ENCODE peak calls at places on chromosomes 6 and 20, in four cellular contexts. Q is HepG2, Y is GM12878, L is K562. R is an unnamed sample. For H3K4me1, the result is how much of the 10 kb centered on the place peaks cover.

GRCh38 chr6:9783567-9783966 is 631.3 kb downstream of the TFAP2A start:
- DNase-seq in Q (no peak), Y (no peak), L (no peak), R (no peak)

GRCh38 chr20:3358676-3359340 is 48.7 kb downstream of the DNAAF9 start:
- DNase-seq in Q (peak), Y (no peak), L (no peak), R (no peak)

GRCh38 chr6:120938876-120939231 is 395.4 kb downstream of the TBC1D32 start:
- DNase-seq in Q (no peak), Y (peak), L (no peak), R (no peak)

GRCh38 chr20:13816757-13817156 is 31.9 kb downstream of the NDUFAF5 start:
- DNase-seq in Q (no peak), Y (no peak), L (no peak), R (no peak)

GRCh38 chr6:74879234-74879633 is 326.6 kb downstream of the COL12A1 start:
- DNase-seq in Q (no peak), Y (no peak), L (no peak), R (no peak)

GRCh38 chr6:154914288-154914687 is 80.8 kb upstream of the TIAM2 start:
- DNase-seq in Q (no peak), Y (no peak), L (no peak), R (no peak)

GRCh38 chr6:10460096-10460495 is 45.2 kb upstream of the TFAP2A start:
- DNase-seq in Q (no peak), Y (peak), L (no peak), R (no peak)

GRCh38 chr6:146914563-146915483 is 289.4 kb upstream of the STXBP5 start:
- DNase-seq in Q (no peak), Y (no peak), L (peak), R (peak)

GRCh38 chr6:38058022-38058421 is 238.5 kb downstream of the ZFAND3 start:
- DNase-seq in Q (peak), Y (peak), L (no peak), R (no peak)

GRCh38 chr6:155646443-155646842 is 190.8 kb upstream of the NOX3 start:
- DNase-seq in Q (no peak), Y (no peak), L (peak), R (no peak)

GRCh38 chr6:40688214-40688761 is 101.1 kb upstream of the LRFN2 start:
- DNase-seq in Q (no peak), Y (no peak), L (peak), R (no peak)

GRCh38 chr20:59153355-59153681 is 10.3 kb upstream of the ZNF831 start:
- DNase-seq in Q (no peak), Y (no peak), L (no peak), R (no peak)

GRCh38 chr20:676967-677366 is 1.4 kb upstream of the SCRT2 start:
- DNase-seq in Q (no peak), Y (no peak), L (no peak), R (peak)

GRCh38 chr20:33840759-33841438 is 29.8 kb downstream of the CHMP4B start:
- DNase-seq in Q (no peak), Y (no peak), L (no peak), R (no peak)

GRCh38 chr6:44020148-44020547 is 107.1 kb downstream of the MRPL14 start:
- DNase-seq in Q (no peak), Y (no peak), L (no peak), R (no peak)

GRCh38 chr20:8854566-8854965 is 214.3 kb upstream of the PLCB4 start:
- DNase-seq in Q (no peak), Y (no peak), L (peak), R (no peak)

GRCh38 chr6:133645000-133645619 is 243.8 kb upstream of the TCF21 start:
- DNase-seq in Q (no peak), Y (no peak), L (no peak), R (no peak)

GRCh38 chr6:51678905-51679620 is 408.4 kb downstream of the PKHD1 start:
- DNase-seq in Q (no peak), Y (peak), L (no peak), R (no peak)

GRCh38 chr20:17627101-17627950 is 54.7 kb downstream of the RRBP1 start:
- DNase-seq in Q (no peak), Y (no peak), L (no peak), R (no peak)

GRCh38 chr6:123841067-123841896 is 37.6 kb downstream of the NKAIN2 start:
- DNase-seq in Q (no peak), Y (no peak), L (no peak), R (no peak)

GRCh38 chr6:39754493-39755115 is 29.4 kb upstream of the KIF6 start:
- DNase-seq in Q (no peak), Y (no peak), L (no peak), R (no peak)

GRCh38 chr20:40449974-40450616 is 238.9 kb downstream of the MAFB start:
- DNase-seq in Q (no peak), Y (no peak), L (no peak), R (no peak)

GRCh38 chr6:113381957-113382356 is 475.2 kb upstream of the MARCKS start:
- DNase-seq in Q (no peak), Y (peak), L (no peak), R (no peak)

DNA sequence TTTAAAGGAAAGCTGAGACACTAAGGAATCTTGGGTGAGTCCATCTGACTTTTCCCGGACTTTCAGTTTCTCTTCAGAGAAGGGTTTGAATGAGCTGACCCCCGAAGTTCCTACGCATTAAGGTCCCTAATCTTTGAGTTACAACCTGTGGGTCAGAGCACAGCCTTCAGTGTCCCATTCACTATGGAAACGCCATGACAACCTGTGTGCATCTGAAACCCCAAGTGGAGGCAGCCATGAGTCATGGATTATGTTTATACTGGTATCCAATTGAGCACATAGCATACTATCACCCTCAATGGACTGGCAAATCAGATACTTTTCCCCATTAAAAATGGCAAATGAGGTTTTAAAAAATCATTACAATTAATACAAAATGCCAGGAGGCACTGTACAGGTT is 11.4 kb downstream of the MYLK4 start:
- DNase-seq in Q (peak), Y (no peak), L (peak), R (peak)
- TF ChIP-seq MYC in Q (no peak), Y (no peak), L (no peak), R (no peak)

GRCh38 chr20:24703284-24703610 is 233.8 kb downstream of the SYNDIG1 start:
- DNase-seq in Q (no peak), Y (no peak), L (no peak), R (no peak)
- TF ChIP-seq RAD21 in Q (no peak), Y (no peak), L (no peak), R (no peak)

DNA sequence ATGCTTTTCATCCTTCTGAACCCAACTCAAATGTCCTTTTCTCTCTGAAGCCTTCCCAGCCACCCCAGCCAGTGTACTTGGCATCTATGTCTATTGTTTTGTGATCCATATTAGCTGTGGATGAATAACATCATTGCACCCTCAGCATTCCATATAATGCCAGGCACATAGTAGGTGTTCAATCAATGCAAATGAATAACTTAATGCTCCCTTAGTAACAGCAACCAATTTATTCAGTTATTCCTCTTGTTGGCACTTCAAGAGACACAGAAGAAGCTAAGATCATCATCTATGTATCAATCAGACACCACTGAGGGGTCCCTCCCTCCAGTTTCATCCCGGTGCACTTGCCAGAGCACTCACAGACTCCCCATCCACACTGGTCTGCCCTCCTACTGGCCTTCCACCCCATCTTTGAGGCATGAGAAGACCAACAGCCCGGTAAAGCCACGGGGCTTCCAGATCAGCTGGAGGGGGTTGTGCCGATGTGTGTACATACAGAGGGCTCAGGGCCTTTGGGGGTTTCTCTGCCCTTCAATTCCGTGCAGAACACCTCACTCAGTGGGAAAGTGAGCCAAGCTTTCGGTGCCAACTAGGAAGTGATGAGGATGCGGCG is 2.4 kb upstream of the TAF8 start:
- DNase-seq in Q (no peak), Y (no peak), L (peak), R (no peak)
- H3K4me1 ChIP-seq in Q (half or more), Y (under half), L (half or more), R (half or more)

GRCh38 chr6:45930419-45931059 is 85.1 kb downstream of the CLIC5 start:
- DNase-seq in Q (peak), Y (no peak), L (peak), R (peak)
- TF ChIP-seq MYC in Q (no peak), Y (no peak), L (no peak), R (no peak)

DNA sequence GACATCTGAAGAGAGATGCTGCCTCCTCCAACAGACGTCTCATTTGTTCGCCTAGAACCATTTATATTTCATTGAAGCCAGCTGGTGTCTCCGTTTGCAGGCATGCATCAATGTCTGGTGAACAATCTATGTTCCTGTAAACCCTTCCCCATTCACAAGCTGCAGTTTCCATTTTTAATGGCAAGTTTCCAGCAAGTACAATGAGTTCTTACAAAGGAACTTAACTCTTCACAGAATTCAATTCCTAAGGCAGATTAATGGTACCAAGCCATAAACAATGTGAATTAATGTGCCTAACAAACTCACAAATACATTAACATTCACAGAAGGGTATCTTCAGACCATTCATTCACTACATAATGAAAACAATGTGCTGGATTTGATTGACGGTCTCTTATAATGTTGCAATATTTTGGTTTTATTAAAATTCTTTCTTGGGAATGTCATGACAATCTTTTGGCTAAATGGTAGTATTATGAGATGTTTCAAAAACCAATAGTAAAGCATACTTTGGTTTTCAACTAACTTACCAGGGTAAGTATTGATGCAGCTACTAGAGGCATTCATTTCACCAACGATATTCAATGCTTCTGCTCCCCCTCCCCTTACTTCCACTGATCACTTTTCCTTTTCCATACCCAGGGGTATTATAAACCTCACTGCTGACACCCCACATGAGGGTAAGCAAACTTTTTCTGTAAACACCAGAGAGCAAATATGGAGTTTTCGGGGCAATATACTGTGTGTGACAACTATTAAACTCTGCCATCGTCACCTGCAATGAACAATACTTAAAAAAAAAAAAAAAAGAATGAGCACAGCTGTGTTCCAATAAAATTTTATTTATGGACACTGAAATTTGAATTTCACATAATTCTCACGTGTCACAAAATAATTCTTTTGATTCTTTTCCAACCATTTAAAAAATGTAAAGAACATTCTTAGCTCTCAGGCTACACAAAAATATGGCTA is 4.2 kb downstream of the AKIRIN2 start:
- DNase-seq in Q (no peak), Y (no peak), L (no peak), R (no peak)
- TF ChIP-seq RAD21 in Q (no peak), Y (no peak), L (no peak), R (no peak)

R was measured in A549.